ENCODE peak calls at places on chromosomes 1 and 21, in nine cellular contexts. A, G, F, Y, R, D, W, T and O are unnamed samples.
A peak's percentile ranks its signal among the peaks of the same experiment; 100 is the strongest.

GRCh38 chr1:44077421-44077820 is 41.2 kb upstream of the KLF17 start:
- DNase-seq in Y (no peak), R (no peak), F (no peak), T (no peak), A (no peak), D (no peak), W (no peak), G (no peak), O (no peak)

GRCh38 chr1:18761948-18762905 is 97.2 kb downstream of the TAS1R2 start:
- DNase-seq in W (no peak), A (no peak), D (no peak), T (no peak), R (no peak), F (no peak), G (no peak), Y (no peak), O (no peak)

GRCh38 chr1:15858069-15858670 is 10.7 kb downstream of the SPEN start:
- DNase-seq in T (no peak), Y (no peak), R (no peak), A (no peak), G (no peak), F (no peak), W (no peak), D (no peak), O (no peak)

GRCh38 chr1:242016518-242016917 is 17.6 kb upstream of the MAP1LC3C start:
- DNase-seq in A (no peak), Y (no peak), R (no peak), F (no peak), T (no peak), W (no peak), G (no peak), D (no peak), O (no peak)

GRCh38 chr1:167629681-167630567 is at the start of gene RCSD1:
- DNase-seq in G (no peak), Y (no peak), T (no peak), F (no peak), R (peak; percentile 75), A (no peak), D (peak; percentile 15), W (peak; percentile 79), O (no peak)

GRCh38 chr1:15833069-15833679 is 14.3 kb upstream of the SPEN start:
- DNase-seq in W (no peak), F (no peak), Y (peak; percentile 25), R (peak; percentile 90), D (no peak), T (peak; percentile 40), G (peak; percentile 64), A (peak; percentile 90), O (no peak)

GRCh38 chr21:17925000-17925610 is 105.9 kb upstream of the C21orf91 start:
- DNase-seq in Y (peak; percentile 16), G (peak; percentile 83), W (peak; percentile 84), D (peak; percentile 66), F (peak; percentile 42), A (no peak), T (peak; percentile 66), R (peak; percentile 53), O (no peak)

GRCh38 chr21:41361786-41362604 is at the start of gene MX2:
- DNase-seq in W (no peak), A (peak; percentile 57), D (peak; percentile 82), T (peak; percentile 86), G (peak; percentile 48), R (peak; percentile 90), F (peak; percentile 64), Y (peak; percentile 66), O (peak; percentile 53)

GRCh38 chr1:119275145-119275929 is 93.2 kb upstream of the HAO2 start:
- DNase-seq in A (no peak), Y (peak; percentile 55), D (peak; percentile 80), R (peak; percentile 38), G (peak; percentile 78), W (peak; percentile 76), T (peak; percentile 32), F (peak; percentile 18), O (no peak)

GRCh38 chr1:183898001-183898396 is 93.1 kb downstream of the RGL1 start:
- DNase-seq in Y (no peak), W (no peak), D (no peak), A (no peak), F (no peak), T (no peak), R (no peak), G (no peak), O (no peak)

GRCh38 chr1:11289064-11289463 is 16.1 kb downstream of the UBIAD1 start:
- DNase-seq in R (no peak), A (no peak), G (no peak), T (no peak), W (peak; percentile 3), D (no peak), Y (no peak), F (no peak), O (no peak)

GRCh38 chr1:11286735-11287410 is 13.9 kb downstream of the UBIAD1 start:
- DNase-seq in T (no peak), Y (peak; percentile 69), W (no peak), F (no peak), A (no peak), R (no peak), D (peak; percentile 33), G (no peak), O (no peak)

GRCh38 chr1:11284784-11285183 is 11.8 kb downstream of the UBIAD1 start:
- DNase-seq in F (no peak), D (no peak), W (no peak), A (no peak), R (no peak), G (no peak), T (no peak), Y (no peak), O (no peak)

GRCh38 chr1:11283148-11283547 is 10.2 kb downstream of the UBIAD1 start:
- DNase-seq in F (no peak), A (no peak), T (no peak), D (no peak), Y (no peak), W (no peak), G (no peak), R (no peak), O (no peak)

GRCh38 chr1:11285883-11286734 is 13.1 kb downstream of the UBIAD1 start:
- DNase-seq in W (peak; percentile 11), A (no peak), F (no peak), G (peak; percentile 30), T (no peak), R (no peak), Y (no peak), D (peak; percentile 46), O (no peak)
- TF ChIP-seq CTCF in W (peak; percentile 36), A (no peak), F (no peak), G (peak; percentile 56), T (no peak), R (no peak), Y (no peak), D (peak; percentile 19), O (no peak)

GRCh38 chr1:46735708-46736324 is 16.9 kb upstream of the EFCAB14 start:
- DNase-seq in Y (peak; percentile 42), W (peak; percentile 79), F (no peak), A (no peak), R (peak; percentile 35), D (peak; percentile 76), T (no peak), G (peak; percentile 72), O (no peak)
- TF ChIP-seq CTCF in Y (peak; percentile 32), W (peak; percentile 44), F (peak; percentile 34), A (no peak), R (peak; percentile 21), D (peak; percentile 41), T (no peak), G (peak; percentile 59), O (no peak)

DNA sequence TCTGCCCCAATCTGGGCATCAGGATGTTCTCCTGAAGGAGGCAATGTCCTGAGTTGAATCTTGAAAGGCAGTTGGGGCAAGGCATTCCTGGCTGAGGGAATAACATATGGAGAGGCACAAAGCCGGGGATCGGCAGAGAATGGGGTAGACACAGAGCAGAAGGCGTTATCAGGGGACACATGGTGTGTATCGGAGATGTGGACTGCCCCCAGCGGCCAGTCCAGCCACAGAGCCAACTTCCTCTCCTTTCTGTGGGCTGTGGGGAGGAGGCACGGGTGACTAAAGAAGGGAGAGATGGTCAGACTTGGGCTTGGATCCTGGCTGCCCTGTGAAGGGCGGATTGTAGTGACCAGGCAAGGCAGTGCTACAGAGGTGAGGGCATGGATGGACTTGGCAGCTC is 32.1 kb downstream of the FOXD2 start:
- DNase-seq in F (no peak), D (no peak), T (no peak), W (no peak), A (no peak), R (no peak), G (no peak), Y (no peak), O (no peak)
- TF ChIP-seq CTCF in F (peak; percentile 17), D (no peak), T (no peak), W (no peak), A (no peak), R (no peak), G (no peak), Y (no peak), O (no peak)

DNA sequence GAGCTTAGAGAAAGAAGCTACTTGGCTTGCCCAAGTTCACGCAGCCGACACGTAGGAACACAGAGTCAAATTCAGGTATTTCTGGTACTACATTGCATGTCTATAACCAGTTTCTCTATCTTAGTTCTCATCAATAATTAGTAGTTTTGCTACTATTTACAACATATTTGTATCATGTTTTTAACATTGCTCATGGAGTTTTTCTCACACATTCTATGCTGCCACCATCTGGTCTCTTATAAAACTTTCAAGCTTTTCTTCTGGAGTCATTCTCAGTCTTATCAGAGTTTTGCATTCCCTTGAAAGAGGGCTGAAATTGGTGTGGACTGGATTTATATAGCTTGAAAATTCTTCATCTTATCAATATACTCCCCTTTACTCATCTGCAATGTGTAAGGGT is 118.8 kb upstream of the PALMD start:
- DNase-seq in W (peak; percentile 6), A (no peak), G (peak; percentile 51), D (peak; percentile 56), Y (no peak), F (no peak), T (no peak), R (no peak), O (no peak)
- TF ChIP-seq CTCF in W (peak; percentile 41), A (no peak), G (peak; percentile 72), D (peak; percentile 34), Y (peak; percentile 20), F (no peak), T (peak; percentile 40), R (no peak), O (no peak)

GRCh38 chr1:232057217-232057895 is 430.8 kb downstream of the DISC1 start:
- DNase-seq in Y (no peak), R (no peak), F (no peak), T (no peak), A (no peak), W (no peak), G (no peak), D (no peak), O (no peak)
- TF ChIP-seq CTCF in Y (no peak), R (no peak), F (no peak), T (no peak), A (no peak), W (no peak), G (no peak), D (no peak), O (no peak)

DNA sequence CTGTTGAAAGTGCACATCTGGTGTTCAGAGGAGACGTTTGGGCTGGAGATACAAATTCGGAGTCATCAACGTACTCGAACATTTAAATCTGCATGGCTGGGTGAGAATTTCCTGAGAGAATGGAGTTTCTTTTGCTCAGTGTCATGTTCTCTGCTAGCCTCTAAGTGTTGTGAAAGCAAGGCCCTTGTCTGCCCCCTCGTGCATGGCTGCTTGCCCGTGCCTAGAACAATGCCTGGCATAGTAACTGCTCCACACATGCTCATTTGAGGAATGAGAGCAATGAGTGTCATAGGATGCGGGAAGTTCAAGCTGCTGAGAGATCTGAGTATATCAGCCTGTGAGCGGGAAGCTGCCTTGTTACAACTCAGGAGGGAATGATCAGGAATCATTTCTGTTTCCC is 171.1 kb upstream of the CSF3R start:
- DNase-seq in G (peak; percentile 5), A (peak; percentile 92), T (peak; percentile 7), R (no peak), Y (peak; percentile 66), D (peak; percentile 77), F (no peak), W (no peak), O (no peak)
- TF ChIP-seq CTCF in G (no peak), A (no peak), T (peak; percentile 21), R (no peak), Y (no peak), D (no peak), F (no peak), W (peak; percentile 35), O (no peak)